ENCODE peak calls at places on chromosomes 7 and 10, in eight cellular contexts. G is heart right ventricle, A is body of pancreas, J is right lobe of liver, P is stomach, L is IMR-90, V is right cardiac atrium, O is fibroblast of lung. X is an unnamed sample.

GRCh38 chr10:6669269-6669859 is 89.3 kb upstream of the PRKCQ start:
- DNase-seq in G (no peak), A (no peak), J (no peak), P (no peak), L (peak; percentile 73), V (no peak), O (peak; percentile 84), X (no peak)

GRCh38 chr7:91512958-91513357 is 248.7 kb downstream of the FZD1 start:
- DNase-seq in G (no peak), A (no peak), J (no peak), P (no peak), L (no peak), V (no peak), O (no peak), X (no peak)

GRCh38 chr7:110827287-110827855 is 263.6 kb upstream of the LRRN3 start:
- DNase-seq in G (no peak), A (no peak), J (no peak), P (no peak), L (no peak), V (no peak), O (no peak), X (no peak)

GRCh38 chr7:23347007-23347681 is 48.0 kb downstream of the MALSU1 start:
- DNase-seq in G (no peak), A (no peak), J (no peak), P (no peak), L (no peak), V (no peak), O (no peak), X (no peak)

GRCh38 chr10:118457824-118458428 is 115.8 kb upstream of the FAM204A start:
- DNase-seq in G (no peak), A (no peak), J (no peak), P (no peak), L (no peak), V (no peak), O (no peak), X (no peak)

GRCh38 chr10:5064656-5065055 is 29.6 kb upstream of the AKR1C3 start:
- DNase-seq in G (no peak), A (no peak), J (no peak), P (no peak), L (peak; percentile 2), V (no peak), O (no peak), X (no peak)

GRCh38 chr10:69703766-69704191 is 73.7 kb downstream of the FAM241B start:
- DNase-seq in G (no peak), A (no peak), J (no peak), P (no peak), L (peak; percentile 96), V (no peak), O (peak; percentile 98), X (no peak)

GRCh38 chr7:105156731-105157130 is 142.7 kb downstream of the KMT2E start:
- DNase-seq in G (no peak), A (no peak), J (no peak), P (no peak), L (no peak), V (no peak), O (peak; percentile 5), X (no peak)

GRCh38 chr10:103149991-103150622 is 43.0 kb downstream of the NT5C2 start:
- DNase-seq in G (no peak), A (no peak), J (no peak), P (no peak), L (no peak), V (no peak), O (peak; percentile 7), X (no peak)

GRCh38 chr7:39084344-39084743 is 106.6 kb downstream of the POU6F2 start:
- DNase-seq in G (no peak), A (no peak), J (no peak), P (no peak), L (no peak), V (no peak), O (no peak), X (no peak)

GRCh38 chr7:116573541-116573940 is 48.7 kb downstream of the CAV1 start:
- DNase-seq in G (no peak), A (no peak), J (no peak), P (no peak), L (no peak), V (no peak), O (no peak), X (no peak)

GRCh38 chr10:97849101-97849490 is 547 bp upstream of the GOLGA7B start:
- DNase-seq in G (no peak), A (peak; percentile 41), J (no peak), P (no peak), L (no peak), V (no peak), O (no peak), X (no peak)

GRCh38 chr10:18290651-18291313 is 150.6 kb downstream of the CACNB2 start:
- DNase-seq in G (no peak), A (no peak), J (no peak), P (no peak), L (no peak), V (no peak), O (no peak), X (no peak)

GRCh38 chr7:33651998-33652397 is 253.3 kb upstream of the BMPER start:
- DNase-seq in G (no peak), A (no peak), J (no peak), P (no peak), L (no peak), V (no peak), O (no peak), X (no peak)

GRCh38 chr10:86362566-86363183 is 3.9 kb downstream of the GRID1 start:
- DNase-seq in G (no peak), A (no peak), J (peak; percentile 31), P (no peak), L (no peak), V (no peak), O (no peak), X (no peak)

GRCh38 chr10:63883861-63884260 is 362.7 kb downstream of the REEP3 start:
- DNase-seq in G (no peak), A (no peak), J (no peak), P (no peak), L (no peak), V (no peak), O (no peak), X (no peak)

GRCh38 chr10:120651000-120651399 is 194.0 kb downstream of the PLPP4 start:
- DNase-seq in G (no peak), A (no peak), J (no peak), P (no peak), L (no peak), V (no peak), O (no peak), X (no peak)

GRCh38 chr10:130719447-130719752 is 583.2 kb downstream of the GLRX3 start:
- DNase-seq in G (no peak), A (no peak), J (no peak), P (no peak), L (no peak), V (no peak), O (no peak), X (no peak)

GRCh38 chr10:99905971-99906370 is 103.8 kb downstream of the DNMBP start:
- DNase-seq in G (no peak), A (no peak), J (no peak), P (no peak), L (no peak), V (no peak), O (no peak), X (no peak)

GRCh38 chr7:55223023-55223422 is 142.1 kb upstream of the LANCL2 start:
- DNase-seq in G (no peak), A (no peak), J (no peak), P (no peak), L (no peak), V (no peak), O (no peak), X (no peak)

DNA sequence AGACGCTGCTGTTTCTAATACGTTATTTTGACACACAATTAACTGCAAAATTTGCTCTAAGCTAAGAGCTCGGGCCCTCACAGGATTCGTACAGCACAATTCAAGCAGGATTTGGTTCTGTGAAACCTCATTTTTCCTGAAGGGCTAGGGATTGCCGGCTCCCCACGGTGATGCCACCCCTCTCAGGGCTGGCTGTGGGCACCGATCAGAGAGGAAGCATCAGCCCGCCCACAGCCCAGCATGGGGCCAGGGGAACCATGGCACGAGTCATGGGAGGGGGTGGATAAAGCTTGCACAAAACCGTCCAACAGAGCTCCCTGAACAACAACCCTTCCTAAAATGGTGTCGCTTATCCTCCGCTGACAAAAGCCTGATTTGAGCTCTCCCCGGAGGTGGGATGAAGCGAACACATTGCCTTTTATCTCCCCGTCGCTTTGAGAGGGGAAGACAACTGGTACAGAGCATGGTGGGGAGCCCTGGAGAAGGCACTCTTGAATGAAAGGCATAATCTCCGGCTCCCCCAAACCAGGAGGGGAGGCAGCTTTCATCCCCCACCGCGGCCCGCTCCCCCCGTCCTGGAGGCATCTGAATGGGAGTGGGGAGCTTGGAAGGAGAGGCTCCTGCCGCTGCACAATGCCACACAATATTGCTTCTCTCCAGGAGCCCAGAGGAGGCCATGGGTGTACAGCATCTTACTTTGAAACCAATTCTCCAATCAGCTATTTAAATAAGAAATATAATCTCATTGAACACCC is 143.9 kb downstream of the RPS24 start:
- DNase-seq in G (no peak), A (no peak), J (no peak), P (no peak), L (no peak), V (no peak), O (no peak), X (no peak)
- H3K4me1 ChIP-seq in G (no peaks in the 10 kb centered on the region), A (no peaks in the 10 kb centered on the region), J (peaks cover 18% of the 10 kb centered on the region), P (no peaks in the 10 kb centered on the region), L (no peaks in the 10 kb centered on the region), V (no peaks in the 10 kb centered on the region), O (no peaks in the 10 kb centered on the region), X (peaks cover 5% of the 10 kb centered on the region)

DNA sequence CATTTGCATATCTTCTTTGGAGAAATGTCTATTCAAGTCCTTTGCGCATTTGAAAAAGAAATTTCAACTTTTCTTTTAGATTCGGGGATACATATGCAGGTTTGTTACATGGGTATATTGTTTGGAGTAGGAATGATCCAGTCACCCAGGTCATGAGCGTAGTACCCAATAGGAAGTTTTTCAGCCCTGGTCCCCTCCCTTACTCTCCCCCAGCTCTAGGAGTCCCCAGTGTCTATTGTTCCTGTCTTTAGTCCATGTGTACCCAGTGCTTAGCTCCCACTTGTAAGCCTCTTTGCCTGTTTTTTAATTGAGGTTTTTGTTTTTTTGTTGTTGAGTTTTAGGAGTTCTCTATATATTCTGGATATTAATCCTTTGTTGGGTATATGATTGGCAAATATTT is 63.3 kb downstream of the SND1 start:
- DNase-seq in G (no peak), A (no peak), J (no peak), P (no peak), L (no peak), V (no peak), O (no peak), X (no peak)
- H3K27ac ChIP-seq in G (no peak overlapping the region), A (no peak overlapping the region), J (no peak overlapping the region), P (no peak overlapping the region), L (no peak overlapping the region), V (no peak overlapping the region), O (no peak overlapping the region), X (no peak overlapping the region)

GRCh38 chr7:939843-940242 is 14.6 kb downstream of the ADAP1 start:
- DNase-seq in G (no peak), A (no peak), J (no peak), P (no peak), L (no peak), V (no peak), O (no peak), X (no peak)
- H3K4me1 ChIP-seq in G (peaks cover 7% of the 10 kb centered on the region), A (peaks cover 7% of the 10 kb centered on the region), J (no peaks in the 10 kb centered on the region), P (peaks cover 2% of the 10 kb centered on the region), L (no peaks in the 10 kb centered on the region), V (no peaks in the 10 kb centered on the region), O (no peaks in the 10 kb centered on the region), X (no peaks in the 10 kb centered on the region)

DNA sequence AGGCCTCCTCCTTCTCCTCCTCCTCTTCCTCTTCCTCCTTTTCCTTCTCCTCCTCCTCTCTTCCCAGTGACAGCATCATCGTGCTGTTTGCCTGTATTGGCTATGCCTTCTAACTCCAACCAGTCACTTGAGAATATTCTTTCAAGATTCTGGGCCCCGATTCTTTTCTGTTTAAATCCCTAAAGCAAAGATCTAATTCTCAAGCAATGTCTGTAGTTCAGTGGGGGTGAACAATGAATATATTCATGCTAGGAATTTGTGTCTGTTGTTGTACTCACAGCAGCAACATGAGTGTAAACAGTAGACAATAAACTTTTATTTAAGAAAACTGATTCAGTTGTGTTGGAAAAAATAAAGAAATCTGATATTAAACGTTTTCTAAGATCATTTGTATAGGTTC is 30.7 kb downstream of the NUDT5 start:
- DNase-seq in G (no peak), A (no peak), J (no peak), P (no peak), L (no peak), V (no peak), O (no peak), X (no peak)
- H3K27ac ChIP-seq in G (no peak overlapping the region), A (no peak overlapping the region), J (peak overlapping the region; percentile 69), P (no peak overlapping the region), L (no peak overlapping the region), V (no peak overlapping the region), O (no peak overlapping the region), X (no peak overlapping the region)

X was measured in lower lobe of right lung.